ENCODE peak calls at places on chromosomes 13 and 19, in seven cellular contexts. Z is WTC11, T is LNCaP clone FGC, F is PC-3, N is BE2C, R is progenitor cell of endocrine pancreas, C is breast epithelium. B is an unnamed sample.

GRCh38 chr13:60431108-60431700 is 34.2 kb downstream of the TDRD3 start:
- DNase-seq in Z (no peak), T (no peak), F (peak), N (no peak), R (no peak), C (no peak), B (no peak)

GRCh38 chr19:38213911-38214625 is 10.0 kb downstream of the DPF1 start:
- DNase-seq in Z (no peak), T (no peak), F (peak), N (no peak), R (no peak), C (no peak), B (no peak)

GRCh38 chr13:37270206-37271001 is 164.9 kb upstream of the CSNK1A1L start:
- DNase-seq in Z (no peak), T (no peak), F (no peak), N (no peak), R (no peak), C (no peak), B (no peak)

GRCh38 chr19:4504297-4504701 is 14.0 kb downstream of the PLIN4 start:
- DNase-seq in Z (no peak), T (no peak), F (no peak), N (no peak), R (no peak), C (no peak), B (no peak)

GRCh38 chr13:46522692-46523040 is 30.3 kb upstream of the LRCH1 start:
- DNase-seq in Z (no peak), T (no peak), F (no peak), N (no peak), R (no peak), C (no peak), B (no peak)

GRCh38 chr19:18135712-18136584 is 17.0 kb upstream of the PIK3R2 start:
- DNase-seq in Z (no peak), T (no peak), F (no peak), N (no peak), R (no peak), C (no peak), B (no peak)

GRCh38 chr19:48963371-48964204 is 1.5 kb upstream of the FTL start:
- DNase-seq in Z (peak), T (no peak), F (peak), N (peak), R (peak), C (peak), B (peak)

GRCh38 chr19:11480927-11481776 is at the start of gene ELAVL3:
- DNase-seq in Z (peak), T (no peak), F (no peak), N (peak), R (no peak), C (no peak), B (no peak)

GRCh38 chr19:574658-575526 is 2.5 kb downstream of the BSG start:
- DNase-seq in Z (no peak), T (no peak), F (peak), N (peak), R (no peak), C (no peak), B (no peak)

GRCh38 chr19:39408392-39409206 is 2.0 kb downstream of the ZFP36 start:
- DNase-seq in Z (no peak), T (no peak), F (peak), N (no peak), R (no peak), C (peak), B (no peak)

GRCh38 chr13:87678353-87678752 is 7.2 kb downstream of the SLITRK5 start:
- DNase-seq in Z (no peak), T (no peak), F (no peak), N (no peak), R (no peak), C (no peak), B (no peak)

GRCh38 chr13:30576528-30576927 is 41.2 kb upstream of the USPL1 start:
- DNase-seq in Z (no peak), T (no peak), F (peak), N (peak), R (no peak), C (no peak), B (no peak)

GRCh38 chr19:38059897-38060296 is 152.9 kb downstream of the SIPA1L3 start:
- DNase-seq in Z (no peak), T (no peak), F (no peak), N (no peak), R (no peak), C (no peak), B (no peak)

GRCh38 chr13:24042710-24043440 is 117.6 kb upstream of the SPATA13 start:
- DNase-seq in Z (no peak), T (no peak), F (no peak), N (no peak), R (no peak), C (no peak), B (no peak)

GRCh38 chr19:12647490-12648071 is 19.0 kb downstream of the MAN2B1 start:
- DNase-seq in Z (peak), T (no peak), F (no peak), N (peak), R (no peak), C (no peak), B (no peak)

GRCh38 chr13:30047154-30047874 is 196.9 kb upstream of the UBL3 start:
- DNase-seq in Z (no peak), T (no peak), F (no peak), N (no peak), R (no peak), C (no peak), B (no peak)

GRCh38 chr13:46909037-46909436 is 12.2 kb upstream of the HTR2A start:
- DNase-seq in Z (no peak), T (no peak), F (no peak), N (no peak), R (no peak), C (no peak), B (no peak)

GRCh38 chr13:80363890-80364503 is 23.1 kb upstream of the SPRY2 start:
- DNase-seq in Z (no peak), T (no peak), F (peak), N (no peak), R (no peak), C (no peak), B (no peak)

GRCh38 chr13:34465423-34465922 is 476.6 kb upstream of the NBEA start:
- DNase-seq in Z (no peak), T (no peak), F (no peak), N (no peak), R (no peak), C (no peak), B (no peak)

GRCh38 chr19:3898426-3898825 is 17.9 kb downstream of the ATCAY start:
- DNase-seq in Z (no peak), T (no peak), F (no peak), N (no peak), R (no peak), C (no peak), B (no peak)

GRCh38 chr13:48318714-48319457 is 15.3 kb downstream of the RB1 start:
- DNase-seq in Z (no peak), T (no peak), F (no peak), N (no peak), R (no peak), C (no peak), B (no peak)

GRCh38 chr13:24995225-24995804 is 100.6 kb upstream of the PABPC3 start:
- DNase-seq in Z (peak), T (peak), F (peak), N (peak), R (peak), C (no peak), B (peak)

GRCh38 chr19:1445185-1445931 is 4.6 kb upstream of the APC2 start:
- DNase-seq in Z (peak), T (no peak), F (peak), N (peak), R (peak), C (no peak), B (peak)

GRCh38 chr13:99383946-99384345 is 76.7 kb upstream of the GPR183 start:
- DNase-seq in Z (no peak), T (no peak), F (no peak), N (no peak), R (no peak), C (no peak), B (no peak)

GRCh38 chr13:27375686-27376326 is 48.6 kb upstream of the GTF3A start:
- DNase-seq in Z (peak), T (no peak), F (peak), N (peak), R (peak), C (no peak), B (peak)

GRCh38 chr19:39937094-39937493 is 2.7 kb upstream of the FCGBP start:
- DNase-seq in Z (no peak), T (no peak), F (no peak), N (no peak), R (no peak), C (no peak), B (no peak)

GRCh38 chr19:8085606-8086464 is 33.3 kb downstream of the CCL25 start:
- DNase-seq in Z (no peak), T (no peak), F (peak), N (no peak), R (no peak), C (no peak), B (no peak)

GRCh38 chr19:45200614-45201013 is 22.0 kb downstream of the BLOC1S3 start:
- DNase-seq in Z (peak), T (no peak), F (no peak), N (peak), R (no peak), C (no peak), B (peak)
- TF ChIP-seq CTCF in Z (no peak), T (no peak), F (peak), N (peak), R (peak), C (no peak), B (peak)

DNA sequence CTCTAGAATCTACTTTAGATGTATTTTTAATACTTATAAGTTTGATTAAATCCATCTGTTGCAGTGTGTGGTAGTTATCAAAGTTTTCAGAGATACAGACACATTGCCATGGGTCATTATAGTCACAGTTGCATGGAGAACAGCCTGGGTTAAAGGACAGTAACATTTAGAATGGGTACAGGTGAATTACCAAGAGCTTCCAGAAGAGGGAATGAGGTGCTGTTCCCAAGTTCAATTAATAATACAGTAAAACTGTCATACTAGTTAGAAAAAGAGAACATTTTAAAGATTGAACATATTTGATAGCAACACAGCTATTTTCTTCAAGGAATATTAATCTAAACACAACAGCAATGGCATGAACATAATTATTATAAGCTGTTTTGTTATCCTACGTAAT is 322.6 kb upstream of the SLC10A2 start:
- DNase-seq in Z (no peak), T (no peak), F (peak), N (no peak), R (no peak), C (no peak), B (no peak)
- TF ChIP-seq CTCF in Z (no peak), T (no peak), F (peak), N (peak), R (peak), C (no peak), B (no peak)

GRCh38 chr19:45016388-45017314 is 15.4 kb downstream of the RELB start:
- DNase-seq in Z (peak), T (peak), F (peak), N (peak), R (peak), C (peak), B (peak)
- TF ChIP-seq CTCF in Z (peak), T (peak), F (peak), N (peak), R (peak), C (peak), B (peak)

GRCh38 chr13:40679586-40679985 is 13.1 kb upstream of the FOXO1 start:
- DNase-seq in Z (no peak), T (no peak), F (no peak), N (no peak), R (no peak), C (no peak), B (no peak)
- TF ChIP-seq CTCF in Z (no peak), T (no peak), F (no peak), N (no peak), R (no peak), C (no peak), B (no peak)

GRCh38 chr13:110565296-110565695 is 3.8 kb upstream of the RAB20 start:
- DNase-seq in Z (no peak), T (no peak), F (peak), N (no peak), R (no peak), C (no peak), B (no peak)
- TF ChIP-seq CTCF in Z (no peak), T (peak), F (peak), N (no peak), R (peak), C (no peak), B (no peak)